ENCODE peak calls at places on chromosomes 13 and 19, in seven cellular contexts. One of them, this sample, is unnamed.

GRCh38 chr19:46660601-46661019 is 372 bp downstream of the DACT3 start:
- DNase-seq in right lobe of liver: no peak
- DNase-seq in stimulated activated CD8-positive, alpha-beta memory T cell treated with anti-CD3 and anti-CD28 coated beads, Interleukin-4, amount 100 ng/mL, for 24 hours: no peak
- DNase-seq in choroid plexus epithelial cell: no peak
- DNase-seq in SJSA1: no peak
- DNase-seq in brain microvascular endothelial cell: no peak
- DNase-seq in activated CD4-positive, alpha-beta T cell treated with anti-CD3 and anti-CD28 coated beads for 1 hour: peak; percentile 10
- DNase-seq in this sample: no peak

GRCh38 chr13:99280166-99280565 is 22.0 kb upstream of the GPR18 start:
- DNase-seq in right lobe of liver: no peak
- DNase-seq in stimulated activated CD8-positive, alpha-beta memory T cell treated with anti-CD3 and anti-CD28 coated beads, Interleukin-4, amount 100 ng/mL, for 24 hours: no peak
- DNase-seq in choroid plexus epithelial cell: peak; percentile 10
- DNase-seq in SJSA1: peak; percentile 54
- DNase-seq in brain microvascular endothelial cell: peak; percentile 42
- DNase-seq in activated CD4-positive, alpha-beta T cell treated with anti-CD3 and anti-CD28 coated beads for 1 hour: no peak
- DNase-seq in this sample: peak; percentile 61

GRCh38 chr19:14843587-14843986 is 5.1 kb downstream of the OR7A10 start:
- DNase-seq in right lobe of liver: no peak
- DNase-seq in stimulated activated CD8-positive, alpha-beta memory T cell treated with anti-CD3 and anti-CD28 coated beads, Interleukin-4, amount 100 ng/mL, for 24 hours: no peak
- DNase-seq in choroid plexus epithelial cell: peak; percentile 9
- DNase-seq in SJSA1: no peak
- DNase-seq in brain microvascular endothelial cell: no peak
- DNase-seq in activated CD4-positive, alpha-beta T cell treated with anti-CD3 and anti-CD28 coated beads for 1 hour: no peak
- DNase-seq in this sample: no peak

GRCh38 chr19:57934820-57935665 is at the start of gene ZNF418:
- DNase-seq in right lobe of liver: peak; percentile 66
- DNase-seq in stimulated activated CD8-positive, alpha-beta memory T cell treated with anti-CD3 and anti-CD28 coated beads, Interleukin-4, amount 100 ng/mL, for 24 hours: peak; percentile 14
- DNase-seq in choroid plexus epithelial cell: peak; percentile 91
- DNase-seq in SJSA1: no peak
- DNase-seq in brain microvascular endothelial cell: peak; percentile 88
- DNase-seq in activated CD4-positive, alpha-beta T cell treated with anti-CD3 and anti-CD28 coated beads for 1 hour: no peak
- DNase-seq in this sample: peak; percentile 88

GRCh38 chr13:59643239-59643865 is 520.4 kb downstream of the DIAPH3 start:
- DNase-seq in right lobe of liver: no peak
- DNase-seq in stimulated activated CD8-positive, alpha-beta memory T cell treated with anti-CD3 and anti-CD28 coated beads, Interleukin-4, amount 100 ng/mL, for 24 hours: no peak
- DNase-seq in choroid plexus epithelial cell: no peak
- DNase-seq in SJSA1: no peak
- DNase-seq in brain microvascular endothelial cell: no peak
- DNase-seq in activated CD4-positive, alpha-beta T cell treated with anti-CD3 and anti-CD28 coated beads for 1 hour: no peak
- DNase-seq in this sample: no peak

GRCh38 chr13:45994752-45995151 is 57.8 kb downstream of the ZC3H13 start:
- DNase-seq in right lobe of liver: no peak
- DNase-seq in stimulated activated CD8-positive, alpha-beta memory T cell treated with anti-CD3 and anti-CD28 coated beads, Interleukin-4, amount 100 ng/mL, for 24 hours: no peak
- DNase-seq in choroid plexus epithelial cell: no peak
- DNase-seq in SJSA1: no peak
- DNase-seq in brain microvascular endothelial cell: no peak
- DNase-seq in activated CD4-positive, alpha-beta T cell treated with anti-CD3 and anti-CD28 coated beads for 1 hour: no peak
- DNase-seq in this sample: no peak

GRCh38 chr13:39411501-39411900 is 191.5 kb downstream of the LHFPL6 start:
- DNase-seq in right lobe of liver: no peak
- DNase-seq in stimulated activated CD8-positive, alpha-beta memory T cell treated with anti-CD3 and anti-CD28 coated beads, Interleukin-4, amount 100 ng/mL, for 24 hours: no peak
- DNase-seq in choroid plexus epithelial cell: peak; percentile 36
- DNase-seq in SJSA1: no peak
- DNase-seq in brain microvascular endothelial cell: no peak
- DNase-seq in activated CD4-positive, alpha-beta T cell treated with anti-CD3 and anti-CD28 coated beads for 1 hour: no peak
- DNase-seq in this sample: no peak

GRCh38 chr13:68099616-68100015 is 869.5 kb upstream of the PCDH9 start:
- DNase-seq in right lobe of liver: no peak
- DNase-seq in stimulated activated CD8-positive, alpha-beta memory T cell treated with anti-CD3 and anti-CD28 coated beads, Interleukin-4, amount 100 ng/mL, for 24 hours: no peak
- DNase-seq in choroid plexus epithelial cell: peak; percentile 88
- DNase-seq in SJSA1: no peak
- DNase-seq in brain microvascular endothelial cell: peak; percentile 81
- DNase-seq in activated CD4-positive, alpha-beta T cell treated with anti-CD3 and anti-CD28 coated beads for 1 hour: no peak
- DNase-seq in this sample: peak; percentile 59

GRCh38 chr19:5220361-5220760 is 120.3 kb downstream of the PTPRS start:
- DNase-seq in right lobe of liver: no peak
- DNase-seq in stimulated activated CD8-positive, alpha-beta memory T cell treated with anti-CD3 and anti-CD28 coated beads, Interleukin-4, amount 100 ng/mL, for 24 hours: no peak
- DNase-seq in choroid plexus epithelial cell: no peak
- DNase-seq in SJSA1: no peak
- DNase-seq in brain microvascular endothelial cell: no peak
- DNase-seq in activated CD4-positive, alpha-beta T cell treated with anti-CD3 and anti-CD28 coated beads for 1 hour: no peak
- DNase-seq in this sample: no peak

GRCh38 chr13:24124789-24125476 is 35.6 kb upstream of the SPATA13 start:
- DNase-seq in right lobe of liver: no peak
- DNase-seq in stimulated activated CD8-positive, alpha-beta memory T cell treated with anti-CD3 and anti-CD28 coated beads, Interleukin-4, amount 100 ng/mL, for 24 hours: no peak
- DNase-seq in choroid plexus epithelial cell: no peak
- DNase-seq in SJSA1: no peak
- DNase-seq in brain microvascular endothelial cell: no peak
- DNase-seq in activated CD4-positive, alpha-beta T cell treated with anti-CD3 and anti-CD28 coated beads for 1 hour: no peak
- DNase-seq in this sample: no peak

GRCh38 chr19:42078538-42079275 is 2.7 kb downstream of the ZNF574 start:
- DNase-seq in right lobe of liver: no peak
- DNase-seq in stimulated activated CD8-positive, alpha-beta memory T cell treated with anti-CD3 and anti-CD28 coated beads, Interleukin-4, amount 100 ng/mL, for 24 hours: no peak
- DNase-seq in choroid plexus epithelial cell: no peak
- DNase-seq in SJSA1: no peak
- DNase-seq in brain microvascular endothelial cell: no peak
- DNase-seq in activated CD4-positive, alpha-beta T cell treated with anti-CD3 and anti-CD28 coated beads for 1 hour: no peak
- DNase-seq in this sample: no peak

GRCh38 chr13:102907886-102908515 is 62.2 kb downstream of the ERCC5 start:
- DNase-seq in right lobe of liver: no peak
- DNase-seq in stimulated activated CD8-positive, alpha-beta memory T cell treated with anti-CD3 and anti-CD28 coated beads, Interleukin-4, amount 100 ng/mL, for 24 hours: no peak
- DNase-seq in choroid plexus epithelial cell: no peak
- DNase-seq in SJSA1: no peak
- DNase-seq in brain microvascular endothelial cell: no peak
- DNase-seq in activated CD4-positive, alpha-beta T cell treated with anti-CD3 and anti-CD28 coated beads for 1 hour: no peak
- DNase-seq in this sample: no peak

GRCh38 chr13:71417205-71417604 is 449.8 kb downstream of the DACH1 start:
- DNase-seq in right lobe of liver: no peak
- DNase-seq in stimulated activated CD8-positive, alpha-beta memory T cell treated with anti-CD3 and anti-CD28 coated beads, Interleukin-4, amount 100 ng/mL, for 24 hours: no peak
- DNase-seq in choroid plexus epithelial cell: peak; percentile 61
- DNase-seq in SJSA1: no peak
- DNase-seq in brain microvascular endothelial cell: no peak
- DNase-seq in activated CD4-positive, alpha-beta T cell treated with anti-CD3 and anti-CD28 coated beads for 1 hour: no peak
- DNase-seq in this sample: peak; percentile 11

GRCh38 chr13:109974354-109974753 is 188.0 kb upstream of the IRS2 start:
- DNase-seq in right lobe of liver: no peak
- DNase-seq in stimulated activated CD8-positive, alpha-beta memory T cell treated with anti-CD3 and anti-CD28 coated beads, Interleukin-4, amount 100 ng/mL, for 24 hours: no peak
- DNase-seq in choroid plexus epithelial cell: peak; percentile 42
- DNase-seq in SJSA1: no peak
- DNase-seq in brain microvascular endothelial cell: peak; percentile 16
- DNase-seq in activated CD4-positive, alpha-beta T cell treated with anti-CD3 and anti-CD28 coated beads for 1 hour: no peak
- DNase-seq in this sample: peak; percentile 13

GRCh38 chr19:47306303-47306702 is 3.4 kb upstream of the C5AR1 start:
- DNase-seq in right lobe of liver: no peak
- DNase-seq in stimulated activated CD8-positive, alpha-beta memory T cell treated with anti-CD3 and anti-CD28 coated beads, Interleukin-4, amount 100 ng/mL, for 24 hours: no peak
- DNase-seq in choroid plexus epithelial cell: no peak
- DNase-seq in SJSA1: no peak
- DNase-seq in brain microvascular endothelial cell: no peak
- DNase-seq in activated CD4-positive, alpha-beta T cell treated with anti-CD3 and anti-CD28 coated beads for 1 hour: no peak
- DNase-seq in this sample: no peak

GRCh38 chr13:51721485-51721884 is 82.5 kb downstream of the DHRS12 start:
- DNase-seq in right lobe of liver: no peak
- DNase-seq in stimulated activated CD8-positive, alpha-beta memory T cell treated with anti-CD3 and anti-CD28 coated beads, Interleukin-4, amount 100 ng/mL, for 24 hours: no peak
- DNase-seq in choroid plexus epithelial cell: no peak
- DNase-seq in SJSA1: no peak
- DNase-seq in brain microvascular endothelial cell: no peak
- DNase-seq in activated CD4-positive, alpha-beta T cell treated with anti-CD3 and anti-CD28 coated beads for 1 hour: no peak
- DNase-seq in this sample: no peak

GRCh38 chr19:32863301-32863700 is 6.3 kb downstream of the SLC7A9 start:
- DNase-seq in right lobe of liver: no peak
- DNase-seq in stimulated activated CD8-positive, alpha-beta memory T cell treated with anti-CD3 and anti-CD28 coated beads, Interleukin-4, amount 100 ng/mL, for 24 hours: no peak
- DNase-seq in choroid plexus epithelial cell: no peak
- DNase-seq in SJSA1: no peak
- DNase-seq in brain microvascular endothelial cell: no peak
- DNase-seq in activated CD4-positive, alpha-beta T cell treated with anti-CD3 and anti-CD28 coated beads for 1 hour: no peak
- DNase-seq in this sample: no peak

GRCh38 chr19:8821748-8822241 is 10.3 kb downstream of the ZNF558 start:
- DNase-seq in right lobe of liver: no peak
- DNase-seq in stimulated activated CD8-positive, alpha-beta memory T cell treated with anti-CD3 and anti-CD28 coated beads, Interleukin-4, amount 100 ng/mL, for 24 hours: no peak
- DNase-seq in choroid plexus epithelial cell: no peak
- DNase-seq in SJSA1: no peak
- DNase-seq in brain microvascular endothelial cell: no peak
- DNase-seq in activated CD4-positive, alpha-beta T cell treated with anti-CD3 and anti-CD28 coated beads for 1 hour: no peak
- DNase-seq in this sample: no peak

This sample was measured in mesenchymal stem cell.